ENCODE peak calls at places on chromosome 9, in eight cellular contexts. M is Peyer's patch, O is tibial nerve, T is A549, L is adrenal gland, V is K562, B is IMR-90, Y is H1. S is an unnamed sample. For H3K4me1, the result is how much of the 10 kb centered on the place peaks cover.

GRCh38 chr9:124747065-124747464 is 24.0 kb downstream of the NR6A1 start:
- DNase-seq in M (no peak), O (no peak), T (no peak), L (no peak), V (no peak), B (no peak), Y (no peak), S (no peak)

GRCh38 chr9:131402073-131402472 is 8.2 kb downstream of the PRRC2B start:
- DNase-seq in M (no peak), O (no peak), T (no peak), L (peak), V (peak), B (peak), Y (no peak), S (no peak)

GRCh38 chr9:136407911-136408310 is 2.5 kb downstream of the ENTR1 start:
- DNase-seq in M (no peak), O (no peak), T (no peak), L (no peak), V (no peak), B (no peak), Y (no peak), S (no peak)

GRCh38 chr9:132364068-132364467 is 9.3 kb upstream of the SETX start:
- DNase-seq in M (no peak), O (no peak), T (no peak), L (no peak), V (no peak), B (no peak), Y (no peak), S (no peak)

GRCh38 chr9:107176701-107177100 is 106.4 kb upstream of the RAD23B start:
- DNase-seq in M (no peak), O (no peak), T (no peak), L (no peak), V (no peak), B (peak), Y (no peak), S (no peak)

GRCh38 chr9:114072181-114073140 is 5.6 kb downstream of the AMBP start:
- DNase-seq in M (no peak), O (peak), T (no peak), L (peak), V (no peak), B (peak), Y (no peak), S (peak)

GRCh38 chr9:6634441-6634840 is 11.1 kb downstream of the GLDC start:
- DNase-seq in M (no peak), O (no peak), T (no peak), L (no peak), V (no peak), B (no peak), Y (no peak), S (no peak)

GRCh38 chr9:125655074-125655633 is 51.9 kb downstream of the MAPKAP1 start:
- DNase-seq in M (no peak), O (no peak), T (no peak), L (no peak), V (no peak), B (no peak), Y (no peak), S (no peak)

GRCh38 chr9:28651050-28651722 is 1077.9 kb upstream of the C9orf72 start:
- DNase-seq in M (no peak), O (no peak), T (no peak), L (no peak), V (no peak), B (no peak), Y (no peak), S (no peak)

GRCh38 chr9:92426501-92426900 is 2.2 kb upstream of the OMD start:
- DNase-seq in M (no peak), O (no peak), T (no peak), L (no peak), V (no peak), B (no peak), Y (no peak), S (no peak)

GRCh38 chr9:88161144-88161543 is 22.9 kb upstream of the SPATA31C2 start:
- DNase-seq in M (no peak), O (no peak), T (no peak), L (no peak), V (no peak), B (no peak), Y (no peak), S (no peak)

GRCh38 chr9:31519011-31519410 is 865.4 kb upstream of the ACO1 start:
- DNase-seq in M (peak), O (no peak), T (no peak), L (no peak), V (no peak), B (no peak), Y (no peak), S (no peak)

DNA sequence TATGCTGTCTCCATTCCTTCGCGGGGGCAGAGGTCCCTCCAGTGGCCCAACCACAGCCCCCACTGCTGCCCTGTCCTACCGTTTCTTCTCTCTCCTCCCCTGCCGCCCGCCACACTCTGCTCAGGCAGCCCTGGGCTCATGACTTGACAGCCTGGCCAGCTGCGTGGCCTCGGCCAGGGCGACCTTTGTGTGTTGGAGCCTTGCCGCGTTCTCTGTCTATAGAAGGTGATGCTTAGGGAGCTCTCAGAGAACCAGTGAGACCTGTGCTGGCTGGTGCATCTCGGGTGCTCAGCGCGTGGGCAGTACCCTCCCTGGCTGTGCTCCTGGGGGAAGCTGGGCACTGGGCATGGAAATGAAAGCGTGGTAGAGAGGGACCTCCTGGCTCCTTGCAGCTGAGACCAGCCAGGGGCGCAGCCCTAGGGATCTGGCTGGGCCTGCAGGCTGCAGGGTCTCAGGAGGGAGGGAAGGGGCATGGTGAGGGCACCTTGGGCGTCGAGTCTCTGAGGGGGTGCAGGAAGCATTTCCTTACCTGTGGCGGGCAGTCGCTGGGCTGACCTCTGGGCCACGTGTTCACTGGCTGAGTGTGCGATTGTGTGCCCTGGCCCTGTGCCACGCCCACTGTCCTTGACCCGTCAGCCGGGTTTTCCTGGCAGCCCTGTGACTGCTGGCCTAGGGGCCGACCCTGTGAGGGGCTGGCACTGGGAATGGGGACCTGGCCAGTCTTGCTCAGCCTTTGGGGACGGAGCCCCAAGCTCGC is 50.3 kb downstream of the RXRA start:
- DNase-seq in M (no peak), O (no peak), T (no peak), L (peak), V (no peak), B (no peak), Y (no peak), S (peak)
- H3K4me3 ChIP-seq in M (no peak), O (peak), T (no peak), L (no peak), V (no peak), B (no peak), Y (no peak), S (no peak)

GRCh38 chr9:123601828-123602227 is 245.8 kb downstream of the CRB2 start:
- DNase-seq in M (no peak), O (no peak), T (no peak), L (no peak), V (no peak), B (no peak), Y (no peak), S (no peak)

GRCh38 chr9:123597926-123598556 is 242.0 kb downstream of the CRB2 start:
- DNase-seq in M (no peak), O (no peak), T (no peak), L (no peak), V (no peak), B (no peak), Y (peak), S (no peak)

GRCh38 chr9:123604861-123605260 is 248.9 kb downstream of the CRB2 start:
- DNase-seq in M (no peak), O (no peak), T (no peak), L (no peak), V (no peak), B (no peak), Y (no peak), S (no peak)

GRCh38 chr9:123597073-123597472 is 241.1 kb downstream of the CRB2 start:
- DNase-seq in M (no peak), O (no peak), T (no peak), L (no peak), V (no peak), B (no peak), Y (no peak), S (no peak)

DNA sequence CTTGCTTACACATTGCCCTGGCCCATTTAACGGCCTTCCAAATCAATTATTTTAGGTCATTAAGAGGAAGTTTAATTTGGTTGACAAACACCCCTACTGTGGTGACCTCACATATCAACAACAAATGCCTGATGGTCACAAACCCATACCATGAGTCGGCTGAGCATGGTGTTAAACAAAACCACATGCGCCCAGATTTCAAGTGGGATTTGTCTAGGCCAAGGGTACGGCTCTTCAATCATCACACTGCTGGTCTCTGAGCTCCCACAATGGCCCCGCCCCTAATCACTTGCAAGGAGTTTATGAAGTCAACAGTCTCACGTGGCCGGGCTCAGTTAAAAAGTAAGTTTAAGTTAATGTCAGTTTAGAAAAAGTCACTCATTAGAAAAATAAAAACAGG is 243.8 kb downstream of the CRB2 start:
- DNase-seq in M (no peak), O (no peak), T (no peak), L (no peak), V (no peak), B (no peak), Y (peak), S (no peak)
- TF ChIP-seq POLR2A in M (no peak), O (no peak), T (no peak), L (no peak), V (no peak), B (no peak), Y (no peak), S (no peak)

DNA sequence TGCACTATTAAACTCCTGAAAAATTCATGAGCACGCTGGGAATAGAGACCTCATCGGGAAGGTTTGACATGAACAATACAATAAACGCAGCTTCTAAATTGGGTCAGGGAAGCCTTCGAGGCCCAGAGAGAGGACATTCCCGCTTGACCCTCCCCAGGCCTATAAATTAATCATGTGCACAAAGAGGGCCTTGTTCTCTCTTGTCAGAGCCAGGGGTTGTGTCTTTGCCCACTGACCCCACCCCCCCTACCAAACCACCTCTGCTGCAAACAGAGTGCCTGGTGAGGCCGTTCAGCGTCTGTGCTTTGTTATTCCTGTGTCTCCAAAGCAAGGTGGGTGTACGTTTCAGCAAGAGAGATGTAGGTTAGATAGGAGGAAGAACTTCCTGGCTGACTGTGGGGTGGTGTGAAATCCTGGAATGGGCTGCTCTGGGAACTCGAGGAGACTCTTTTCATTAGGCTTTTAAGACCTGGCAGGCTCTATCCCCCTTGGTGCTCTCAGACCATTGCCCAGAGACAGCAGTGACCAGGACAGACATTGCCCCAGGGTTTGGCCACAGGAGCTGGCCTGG is 18.2 kb upstream of the DAB2IP start:
- DNase-seq in M (no peak), O (no peak), T (no peak), L (no peak), V (no peak), B (no peak), Y (no peak), S (no peak)
- H3K4me1 ChIP-seq in M (under half), O (under half), T (under half), L (under half), V (under half), B (under half), Y (under half), S (under half)

DNA sequence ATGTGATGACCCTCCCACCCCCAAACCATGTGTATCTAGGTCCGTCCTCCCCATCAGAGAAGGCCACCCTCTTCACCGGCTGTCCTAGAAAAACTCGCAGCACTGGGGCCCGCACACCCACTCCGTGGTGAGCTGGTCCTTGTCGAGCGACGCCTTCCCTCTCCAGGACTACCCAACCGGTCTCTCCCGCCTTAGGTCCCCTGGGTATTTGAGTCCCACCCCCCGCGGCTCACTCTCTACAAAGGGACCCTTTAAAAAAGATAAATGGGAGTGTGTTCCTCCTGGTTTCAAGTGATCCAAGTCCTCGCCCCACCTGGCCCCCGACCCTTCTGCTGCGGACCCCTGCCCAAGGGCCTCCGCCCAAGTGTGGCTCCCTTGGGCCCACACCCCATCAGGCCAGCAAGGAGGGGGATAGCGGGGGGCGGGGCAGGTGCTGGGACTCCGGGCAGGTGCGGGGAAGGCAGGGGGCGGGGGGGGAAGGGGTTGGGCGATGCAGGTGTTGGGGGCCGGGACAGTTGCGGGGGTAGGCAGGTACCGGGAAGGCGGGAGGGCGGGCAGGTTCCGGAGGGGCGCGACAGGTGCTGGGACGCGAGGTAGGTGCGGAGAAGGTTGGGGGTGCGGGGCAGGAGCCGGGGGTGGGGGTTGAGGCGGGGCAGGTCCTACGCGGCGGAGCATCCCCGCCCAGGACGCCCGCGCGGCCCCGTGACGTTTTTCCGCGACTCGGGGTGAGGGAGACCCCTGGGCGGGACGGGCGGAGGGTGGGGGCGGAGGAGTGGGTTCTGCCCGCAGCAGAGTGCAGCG is 941 bp upstream of the ARRDC1 start:
- DNase-seq in M (peak), O (no peak), T (no peak), L (no peak), V (no peak), B (no peak), Y (no peak), S (no peak)
- H3K4me3 ChIP-seq in M (peak), O (peak), T (peak), L (no peak), V (peak), B (peak), Y (peak), S (peak)

GRCh38 chr9:112516769-112517168 is 30.1 kb downstream of the KIAA1958 start:
- DNase-seq in M (no peak), O (no peak), T (no peak), L (no peak), V (no peak), B (no peak), Y (no peak), S (no peak)
- TF ChIP-seq POLR2A in M (no peak), O (no peak), T (no peak), L (no peak), V (no peak), B (no peak), Y (no peak), S (no peak)

DNA sequence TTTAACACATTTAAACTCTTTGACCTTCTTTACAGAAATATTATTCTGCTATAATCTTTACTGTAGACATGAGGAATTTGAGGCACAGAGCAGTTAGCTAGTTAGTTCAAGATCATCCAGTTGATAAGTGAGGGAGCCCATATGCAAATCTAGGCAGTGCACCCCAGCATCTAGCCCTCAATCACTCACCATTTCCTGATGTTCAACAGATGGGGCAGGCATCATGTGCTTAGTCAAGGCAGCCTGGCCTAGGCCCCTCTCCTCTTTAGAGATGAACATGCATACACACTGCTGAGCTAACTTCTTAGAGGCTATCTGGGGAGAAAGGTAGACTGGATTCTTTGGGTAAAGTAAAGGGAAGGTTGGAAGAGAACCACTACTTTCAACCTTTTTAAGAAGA is 206.8 kb upstream of the SLC24A2 start:
- DNase-seq in M (no peak), O (no peak), T (no peak), L (no peak), V (no peak), B (no peak), Y (no peak), S (no peak)
- H3K4me1 ChIP-seq in M (under half), O (under half), T (under half), L (under half), V (under half), B (under half), Y (under half), S (under half)

GRCh38 chr9:120998111-120998510 is 52.0 kb downstream of the C5 start:
- DNase-seq in M (no peak), O (no peak), T (no peak), L (no peak), V (no peak), B (no peak), Y (no peak), S (no peak)
- H3K4me3 ChIP-seq in M (no peak), O (no peak), T (no peak), L (no peak), V (no peak), B (no peak), Y (no peak), S (no peak)

DNA sequence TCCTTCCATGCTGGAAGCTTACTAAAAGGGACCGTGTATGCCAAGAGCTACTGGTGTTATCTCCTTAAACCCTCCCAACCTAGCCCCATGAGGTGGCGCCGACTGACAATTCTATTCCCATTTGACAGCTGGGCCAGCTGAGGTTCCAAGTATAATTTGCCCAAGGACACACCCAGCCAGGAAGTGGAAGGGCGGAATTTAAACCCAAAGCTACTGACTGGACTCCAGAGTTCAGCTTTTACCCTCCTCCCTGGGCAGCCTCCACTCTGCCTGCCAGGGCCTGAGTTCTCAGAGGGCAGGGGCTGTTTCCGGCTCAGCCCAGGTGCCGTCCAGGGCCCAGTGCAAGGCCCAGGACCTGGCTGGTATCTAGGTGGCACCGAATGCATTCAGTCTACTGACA is 71.8 kb downstream of the C9orf50 start:
- DNase-seq in M (no peak), O (no peak), T (no peak), L (no peak), V (no peak), B (no peak), Y (peak), S (no peak)
- TF ChIP-seq POLR2A in M (no peak), O (no peak), T (no peak), L (no peak), V (no peak), B (no peak), Y (no peak), S (no peak)

S was measured in testis.